ENCODE peak calls at places on chromosomes 2 and 18, in seven cellular contexts. One of them, this sample, is unnamed.

GRCh38 chr2:222752731-222753130 is 81.3 kb downstream of the MOGAT1 start:
- DNase-seq in tibial nerve: no peak
- DNase-seq in transverse colon: no peak
- DNase-seq in adrenal gland: no peak
- DNase-seq in IMR-90: no peak
- DNase-seq in A549: no peak
- DNase-seq in vagina: no peak
- DNase-seq in this sample: no peak

GRCh38 chr2:101699939-101700442 is 2.5 kb downstream of the MAP4K4 start:
- DNase-seq in tibial nerve: no peak
- DNase-seq in IMR-90: peak
- DNase-seq in adrenal gland: no peak
- DNase-seq in A549: no peak
- DNase-seq in vagina: no peak
- DNase-seq in transverse colon: no peak
- DNase-seq in this sample: no peak

GRCh38 chr2:23912054-23912453 is 14.9 kb downstream of the ATAD2B start:
- DNase-seq in transverse colon: no peak
- DNase-seq in adrenal gland: no peak
- DNase-seq in IMR-90: peak
- DNase-seq in A549: no peak
- DNase-seq in tibial nerve: no peak
- DNase-seq in vagina: no peak
- DNase-seq in this sample: no peak

GRCh38 chr2:96264656-96265348 is 995 bp downstream of the TMEM127 start:
- DNase-seq in adrenal gland: no peak
- DNase-seq in A549: no peak
- DNase-seq in IMR-90: peak
- DNase-seq in tibial nerve: no peak
- DNase-seq in transverse colon: no peak
- DNase-seq in vagina: no peak
- DNase-seq in this sample: no peak

GRCh38 chr2:167935803-167936110 is 311.6 kb downstream of the STK39 start:
- DNase-seq in A549: no peak
- DNase-seq in tibial nerve: no peak
- DNase-seq in IMR-90: no peak
- DNase-seq in adrenal gland: no peak
- DNase-seq in vagina: no peak
- DNase-seq in transverse colon: no peak
- DNase-seq in this sample: no peak

GRCh38 chr2:203498161-203498560 is 36.9 kb downstream of the RAPH1 start:
- DNase-seq in vagina: no peak
- DNase-seq in transverse colon: no peak
- DNase-seq in tibial nerve: no peak
- DNase-seq in IMR-90: peak
- DNase-seq in adrenal gland: no peak
- DNase-seq in A549: peak
- DNase-seq in this sample: no peak

GRCh38 chr2:102154364-102154763 is 11.8 kb downstream of the IL1R1 start:
- DNase-seq in IMR-90: no peak
- DNase-seq in tibial nerve: no peak
- DNase-seq in A549: no peak
- DNase-seq in adrenal gland: no peak
- DNase-seq in transverse colon: no peak
- DNase-seq in vagina: no peak
- DNase-seq in this sample: no peak

GRCh38 chr2:157267476-157267875 is 10.0 kb downstream of the GALNT5 start:
- DNase-seq in IMR-90: no peak
- DNase-seq in A549: no peak
- DNase-seq in adrenal gland: no peak
- DNase-seq in vagina: no peak
- DNase-seq in tibial nerve: no peak
- DNase-seq in transverse colon: no peak
- DNase-seq in this sample: no peak

GRCh38 chr2:3535794-3536681 is 16.7 kb upstream of the ADI1 start:
- DNase-seq in tibial nerve: peak
- DNase-seq in vagina: peak
- DNase-seq in A549: peak
- DNase-seq in transverse colon: peak
- DNase-seq in IMR-90: peak
- DNase-seq in adrenal gland: peak
- DNase-seq in this sample: peak

GRCh38 chr2:1205853-1206252 is 207.4 kb upstream of the TPO start:
- DNase-seq in transverse colon: no peak
- DNase-seq in vagina: no peak
- DNase-seq in adrenal gland: no peak
- DNase-seq in IMR-90: no peak
- DNase-seq in tibial nerve: no peak
- DNase-seq in A549: no peak
- DNase-seq in this sample: no peak

GRCh38 chr2:24832991-24833671 is 39.9 kb downstream of the CENPO start:
- DNase-seq in IMR-90: no peak
- DNase-seq in vagina: no peak
- DNase-seq in transverse colon: no peak
- DNase-seq in adrenal gland: no peak
- DNase-seq in A549: no peak
- DNase-seq in tibial nerve: no peak
- DNase-seq in this sample: no peak

GRCh38 chr2:242020196-242021004 is 150.9 kb downstream of the RTP5 start:
- DNase-seq in tibial nerve: peak
- DNase-seq in A549: peak
- DNase-seq in vagina: no peak
- DNase-seq in adrenal gland: no peak
- DNase-seq in IMR-90: no peak
- DNase-seq in transverse colon: peak
- DNase-seq in this sample: no peak

GRCh38 chr2:66387374-66387773 is 47.6 kb upstream of the MEIS1 start:
- DNase-seq in adrenal gland: no peak
- DNase-seq in transverse colon: no peak
- DNase-seq in A549: no peak
- DNase-seq in vagina: no peak
- DNase-seq in IMR-90: no peak
- DNase-seq in tibial nerve: no peak
- DNase-seq in this sample: no peak

GRCh38 chr2:129329574-129329973 is 649.9 kb upstream of the RAB6C start:
- DNase-seq in transverse colon: no peak
- DNase-seq in IMR-90: no peak
- DNase-seq in vagina: no peak
- DNase-seq in A549: no peak
- DNase-seq in tibial nerve: no peak
- DNase-seq in adrenal gland: no peak
- DNase-seq in this sample: no peak

GRCh38 chr2:241559489-241560180 is 1.1 kb downstream of the BOK start:
- DNase-seq in IMR-90: peak
- DNase-seq in adrenal gland: no peak
- DNase-seq in tibial nerve: no peak
- DNase-seq in transverse colon: peak
- DNase-seq in vagina: no peak
- DNase-seq in A549: peak
- DNase-seq in this sample: no peak

GRCh38 chr2:17226941-17227340 is 291.3 kb downstream of the RAD51AP2 start:
- DNase-seq in A549: no peak
- DNase-seq in vagina: no peak
- DNase-seq in transverse colon: no peak
- DNase-seq in tibial nerve: no peak
- DNase-seq in IMR-90: no peak
- DNase-seq in adrenal gland: no peak
- DNase-seq in this sample: no peak

GRCh38 chr2:161384864-161385263 is 31.2 kb upstream of the TBR1 start:
- DNase-seq in transverse colon: no peak
- DNase-seq in A549: no peak
- DNase-seq in IMR-90: no peak
- DNase-seq in vagina: no peak
- DNase-seq in tibial nerve: no peak
- DNase-seq in adrenal gland: no peak
- DNase-seq in this sample: no peak

GRCh38 chr2:223537669-223538601 is 64.2 kb downstream of the SCG2 start:
- DNase-seq in vagina: no peak
- DNase-seq in IMR-90: peak
- DNase-seq in adrenal gland: no peak
- DNase-seq in A549: peak
- DNase-seq in transverse colon: no peak
- DNase-seq in tibial nerve: no peak
- DNase-seq in this sample: no peak

GRCh38 chr18:44732604-44733003 is 51.9 kb downstream of the SETBP1 start:
- DNase-seq in A549: no peak
- DNase-seq in transverse colon: no peak
- DNase-seq in adrenal gland: no peak
- DNase-seq in vagina: no peak
- DNase-seq in tibial nerve: no peak
- DNase-seq in IMR-90: no peak
- DNase-seq in this sample: no peak

GRCh38 chr2:143468341-143468888 is 339.2 kb downstream of the ARHGAP15 start:
- DNase-seq in A549: no peak
- DNase-seq in tibial nerve: no peak
- DNase-seq in transverse colon: no peak
- DNase-seq in adrenal gland: no peak
- DNase-seq in IMR-90: no peak
- DNase-seq in vagina: no peak
- DNase-seq in this sample: no peak

GRCh38 chr18:11570770-11571169 is 38.6 kb upstream of the SLC35G4 start:
- DNase-seq in A549: peak
- DNase-seq in vagina: no peak
- DNase-seq in transverse colon: no peak
- DNase-seq in tibial nerve: no peak
- DNase-seq in adrenal gland: no peak
- DNase-seq in IMR-90: peak
- DNase-seq in this sample: no peak
- TF ChIP-seq CTCF in A549: peak
- TF ChIP-seq CTCF in vagina: no peak
- TF ChIP-seq CTCF in transverse colon: no peak
- TF ChIP-seq CTCF in tibial nerve: no peak
- TF ChIP-seq CTCF in adrenal gland: no peak
- TF ChIP-seq CTCF in IMR-90: peak
- TF ChIP-seq CTCF in this sample: no peak

GRCh38 chr2:207763308-207763707 is 6.4 kb downstream of the FZD5 start:
- DNase-seq in transverse colon: no peak
- DNase-seq in vagina: no peak
- DNase-seq in adrenal gland: no peak
- DNase-seq in A549: no peak
- DNase-seq in IMR-90: no peak
- DNase-seq in tibial nerve: no peak
- DNase-seq in this sample: no peak
- H3K4me3 ChIP-seq in transverse colon: no peak
- H3K4me3 ChIP-seq in vagina: no peak
- H3K4me3 ChIP-seq in adrenal gland: no peak
- H3K4me3 ChIP-seq in A549: no peak
- H3K4me3 ChIP-seq in IMR-90: no peak
- H3K4me3 ChIP-seq in tibial nerve: no peak
- H3K4me3 ChIP-seq in this sample: no peak

GRCh38 chr2:70994445-70995226 is at the start of gene TEX261:
- DNase-seq in IMR-90: peak
- DNase-seq in transverse colon: peak
- DNase-seq in A549: peak
- DNase-seq in adrenal gland: peak
- DNase-seq in tibial nerve: peak
- DNase-seq in vagina: peak
- DNase-seq in this sample: peak
- TF ChIP-seq POLR2A in IMR-90: no peak
- TF ChIP-seq POLR2A in transverse colon: peak
- TF ChIP-seq POLR2A in A549: peak
- TF ChIP-seq POLR2A in adrenal gland: peak
- TF ChIP-seq POLR2A in tibial nerve: peak
- TF ChIP-seq POLR2A in vagina: no peak
- TF ChIP-seq POLR2A in this sample: no peak

DNA sequence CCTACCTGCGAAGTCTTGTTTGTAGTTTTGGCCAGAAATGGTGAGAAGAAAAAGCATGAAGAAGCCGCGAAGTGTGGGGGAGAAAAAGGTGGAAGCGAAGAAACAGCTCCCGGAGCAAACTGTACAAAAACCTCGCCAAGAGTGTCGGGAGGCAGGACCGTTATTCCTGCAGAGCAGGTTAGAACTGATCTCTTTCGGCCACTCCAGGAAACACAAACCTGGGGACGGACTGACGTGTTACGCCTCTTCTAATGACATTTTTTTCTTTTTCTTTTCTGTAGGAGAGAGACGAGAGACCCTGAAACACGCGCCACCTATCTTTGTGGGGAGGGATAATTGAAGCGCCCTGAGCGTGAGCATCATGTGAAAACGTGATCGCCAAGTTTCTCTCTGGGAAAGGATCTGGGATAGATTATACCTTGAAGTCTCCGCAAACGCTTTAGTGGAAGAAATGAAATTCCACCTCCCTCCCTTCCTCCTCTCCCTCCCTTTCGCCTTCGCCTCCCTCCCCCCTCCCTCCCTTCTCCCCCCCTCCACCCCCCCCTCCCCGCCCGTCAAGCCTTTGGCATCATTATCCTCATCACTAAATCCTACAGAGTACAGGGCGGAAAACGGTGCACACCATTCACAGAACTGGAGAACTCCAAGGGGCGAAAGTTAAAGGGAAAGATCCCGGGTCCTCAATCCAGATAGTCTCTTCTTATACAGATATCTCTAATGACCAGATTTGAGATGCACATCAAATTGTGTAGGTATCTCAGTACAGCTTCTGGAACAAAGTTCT is at the start of gene ZEB2:
- DNase-seq in A549: peak
- DNase-seq in transverse colon: peak
- DNase-seq in IMR-90: peak
- DNase-seq in adrenal gland: peak
- DNase-seq in tibial nerve: peak
- DNase-seq in vagina: peak
- DNase-seq in this sample: peak
- TF ChIP-seq CTCF in A549: peak
- TF ChIP-seq CTCF in transverse colon: peak
- TF ChIP-seq CTCF in IMR-90: peak
- TF ChIP-seq CTCF in adrenal gland: peak
- TF ChIP-seq CTCF in tibial nerve: peak
- TF ChIP-seq CTCF in vagina: peak
- TF ChIP-seq CTCF in this sample: no peak

DNA sequence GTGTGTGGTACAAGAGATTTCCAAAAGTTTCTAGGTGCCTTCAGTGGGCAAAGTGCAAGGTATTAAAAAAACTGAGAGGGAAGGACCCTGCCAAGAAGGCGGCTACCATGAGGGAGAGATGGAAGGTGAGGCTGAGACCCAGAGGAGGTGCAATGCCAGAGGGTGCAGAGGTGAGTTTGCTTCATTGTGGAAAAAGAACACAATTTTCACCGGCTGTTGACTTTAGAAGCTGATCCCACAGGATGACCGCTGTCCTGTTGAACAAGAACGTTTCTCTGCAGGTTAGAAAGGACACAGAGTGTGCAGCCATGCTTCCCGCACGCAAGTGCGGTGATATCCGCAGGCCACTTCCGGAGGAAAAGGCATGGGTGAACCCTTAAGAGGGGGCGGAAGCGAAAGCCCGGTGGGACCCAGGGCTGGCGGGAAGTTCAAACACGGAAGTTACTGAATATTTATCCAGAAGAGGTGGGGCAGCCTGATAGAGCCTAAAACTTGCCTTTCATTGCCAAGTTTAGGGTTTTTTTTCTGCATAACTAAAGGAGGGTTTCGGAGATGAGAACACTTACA is 16.6 kb downstream of the SP110 start:
- DNase-seq in A549: no peak
- DNase-seq in tibial nerve: no peak
- DNase-seq in adrenal gland: no peak
- DNase-seq in transverse colon: peak
- DNase-seq in vagina: no peak
- DNase-seq in IMR-90: no peak
- DNase-seq in this sample: no peak
- H3K4me3 ChIP-seq in A549: no peak
- H3K4me3 ChIP-seq in tibial nerve: no peak
- H3K4me3 ChIP-seq in adrenal gland: no peak
- H3K4me3 ChIP-seq in transverse colon: no peak
- H3K4me3 ChIP-seq in vagina: no peak
- H3K4me3 ChIP-seq in IMR-90: no peak
- H3K4me3 ChIP-seq in this sample: no peak

GRCh38 chr18:49564435-49564834 is 2.6 kb downstream of the LIPG start:
- DNase-seq in transverse colon: no peak
- DNase-seq in A549: no peak
- DNase-seq in IMR-90: no peak
- DNase-seq in adrenal gland: no peak
- DNase-seq in tibial nerve: no peak
- DNase-seq in vagina: no peak
- DNase-seq in this sample: no peak
- TF ChIP-seq POLR2A in transverse colon: no peak
- TF ChIP-seq POLR2A in A549: no peak
- TF ChIP-seq POLR2A in IMR-90: no peak
- TF ChIP-seq POLR2A in adrenal gland: no peak
- TF ChIP-seq POLR2A in tibial nerve: no peak
- TF ChIP-seq POLR2A in vagina: no peak
- TF ChIP-seq POLR2A in this sample: no peak